ENCODE peak calls at places on chromosomes 6 and 20, in four cellular contexts. R is fibroblast of lung, U is OCI-LY7, K is neural progenitor cell. L is an unnamed sample.

GRCh38 chr6:41696788-41697187 is 38.6 kb downstream of the TFEB start:
- DNase-seq in U (no peak), K (no peak), R (no peak), L (no peak)

GRCh38 chr20:15475483-15475882 is 1097.8 kb downstream of the KIF16B start:
- DNase-seq in U (no peak), K (no peak), R (no peak), L (no peak)

GRCh38 chr6:96659084-96659845 is 96.3 kb downstream of the FHL5 start:
- DNase-seq in R (no peak), K (no peak), U (no peak), L (no peak)

GRCh38 chr6:7073810-7074525 is 33.8 kb upstream of the RREB1 start:
- DNase-seq in K (no peak), R (no peak), U (no peak), L (peak)

GRCh38 chr6:143612186-143612585 is 65.6 kb upstream of the PHACTR2 start:
- DNase-seq in R (no peak), K (no peak), U (no peak), L (peak)

GRCh38 chr6:154550778-154551177 is 40.3 kb upstream of the CNKSR3 start:
- DNase-seq in R (no peak), U (no peak), K (no peak), L (no peak)

GRCh38 chr20:23144856-23145255 is 58.7 kb upstream of the CD93 start:
- DNase-seq in U (no peak), K (no peak), R (no peak), L (no peak)

GRCh38 chr6:74940211-74940610 is 265.6 kb downstream of the COL12A1 start:
- DNase-seq in U (no peak), R (no peak), K (no peak), L (peak)

GRCh38 chr6:44265003-44265842 is at the start of gene NFKBIE:
- DNase-seq in U (peak), R (peak), K (peak), L (peak)

GRCh38 chr6:50657513-50657912 is 55.8 kb upstream of the TFAP2D start:
- DNase-seq in K (no peak), U (no peak), R (no peak), L (no peak)

GRCh38 chr6:74651948-74652347 is 553.9 kb downstream of the COL12A1 start:
- DNase-seq in R (peak), K (no peak), U (no peak), L (no peak)

GRCh38 chr6:90860822-90861601 is 274.1 kb upstream of the MAP3K7 start:
- DNase-seq in U (peak), R (peak), K (no peak), L (peak)

GRCh38 chr6:90859612-90860011 is 272.7 kb upstream of the MAP3K7 start:
- DNase-seq in K (peak), R (peak), U (peak), L (peak)

DNA sequence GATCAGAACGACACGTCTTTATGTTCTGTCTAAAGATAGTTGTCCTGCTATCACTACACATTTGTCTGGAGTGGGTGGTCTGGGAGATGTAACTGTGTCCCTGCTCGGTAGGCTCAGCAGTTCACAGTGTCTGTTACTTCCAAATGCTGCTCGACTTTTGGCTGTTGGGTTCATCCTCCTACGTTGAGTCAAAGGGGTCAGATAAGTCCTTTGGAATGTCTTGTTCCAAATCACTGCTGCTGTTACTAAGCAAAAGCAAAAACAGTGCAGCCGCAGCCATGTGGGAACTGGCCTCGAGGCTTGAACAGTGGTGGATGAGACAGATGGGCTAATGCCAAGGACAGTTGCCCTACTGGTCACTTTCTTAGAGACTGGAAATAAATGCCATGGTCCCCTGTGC is 272.2 kb upstream of the MAP3K7 start:
- DNase-seq in K (peak), U (no peak), R (no peak), L (peak)
- H3K4me2 ChIP-seq in K (no peak), U (no peak), R (no peak), L (no peak)

DNA sequence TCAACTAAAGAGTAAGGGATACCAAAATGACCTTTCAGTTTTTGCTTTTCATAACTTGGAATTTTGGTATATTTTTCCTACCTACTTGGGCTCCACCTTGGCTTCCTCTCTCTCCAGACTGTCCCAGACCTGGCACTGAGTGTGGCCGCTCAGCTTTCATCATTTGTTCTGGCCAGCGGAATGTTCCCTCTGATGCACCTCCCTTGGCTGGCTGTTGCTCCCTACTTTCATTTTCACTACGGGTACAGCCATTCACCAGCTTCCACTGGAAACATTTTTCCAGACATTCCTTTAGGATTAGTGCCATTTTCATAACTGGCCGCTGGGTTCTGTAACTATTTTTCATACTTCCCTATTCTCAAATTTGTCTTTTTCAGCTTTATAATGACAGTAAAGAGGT is 487.4 kb downstream of the TENT5A start:
- DNase-seq in R (peak), K (no peak), U (no peak), L (peak)
- H3K4me2 ChIP-seq in R (peak), K (no peak), U (no peak), L (no peak)

GRCh38 chr6:20953019-20953418 is 418.8 kb downstream of the CDKAL1 start:
- DNase-seq in R (no peak), U (no peak), K (peak), L (no peak)
- H3K4me2 ChIP-seq in R (no peak), U (no peak), K (no peak), L (no peak)

DNA sequence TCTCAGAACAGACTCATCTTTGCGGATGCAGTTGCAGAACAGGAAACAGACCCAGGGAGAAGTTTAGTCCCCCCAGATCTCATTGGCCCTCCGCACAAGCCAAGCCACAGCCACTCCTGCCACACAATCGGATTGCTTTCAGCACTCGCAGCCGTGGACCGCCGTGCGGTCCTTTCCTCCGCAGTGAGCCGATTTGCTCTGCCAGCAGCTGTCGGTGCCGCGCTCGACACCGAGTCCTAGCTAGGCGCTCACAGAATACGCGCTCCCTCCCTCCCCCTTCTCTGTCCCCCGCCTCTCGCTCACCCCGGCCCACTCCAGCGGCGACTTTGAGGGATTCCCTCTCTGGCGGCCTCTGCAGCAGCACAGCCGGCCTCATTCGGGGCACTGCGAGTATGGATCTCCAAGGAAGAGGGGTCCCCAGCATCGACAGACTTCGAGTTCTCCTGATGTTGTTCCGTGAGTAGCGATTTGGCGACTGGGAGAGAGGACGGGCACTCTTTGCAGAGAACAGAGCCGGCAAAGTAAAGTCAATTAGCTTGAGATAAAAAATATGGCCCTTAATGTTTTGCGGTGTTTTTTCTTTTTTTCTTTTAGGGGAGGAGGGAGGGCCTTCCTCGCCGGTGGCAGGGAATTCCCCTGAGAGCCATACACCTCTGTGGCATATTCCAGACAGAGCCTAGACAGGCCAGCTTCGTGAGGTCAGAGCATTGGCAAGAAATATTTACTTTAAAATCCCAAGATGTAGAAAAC is at the start of gene LAMP5:
- DNase-seq in K (peak), R (peak), U (no peak), L (no peak)
- H3K4me2 ChIP-seq in K (peak), R (peak), U (no peak), L (peak)

GRCh38 chr6:89073840-89074239 is 6.7 kb upstream of the PNRC1 start:
- DNase-seq in R (no peak), U (no peak), K (no peak), L (no peak)

GRCh38 chr6:89068695-89069094 is 11.9 kb upstream of the PNRC1 start:
- DNase-seq in U (no peak), R (no peak), K (no peak), L (no peak)

GRCh38 chr6:89069536-89070163 is 10.9 kb upstream of the PNRC1 start:
- DNase-seq in U (no peak), K (no peak), R (no peak), L (no peak)

GRCh38 chr6:89073014-89073620 is 7.4 kb upstream of the PNRC1 start:
- DNase-seq in U (peak), R (peak), K (peak), L (no peak)

DNA sequence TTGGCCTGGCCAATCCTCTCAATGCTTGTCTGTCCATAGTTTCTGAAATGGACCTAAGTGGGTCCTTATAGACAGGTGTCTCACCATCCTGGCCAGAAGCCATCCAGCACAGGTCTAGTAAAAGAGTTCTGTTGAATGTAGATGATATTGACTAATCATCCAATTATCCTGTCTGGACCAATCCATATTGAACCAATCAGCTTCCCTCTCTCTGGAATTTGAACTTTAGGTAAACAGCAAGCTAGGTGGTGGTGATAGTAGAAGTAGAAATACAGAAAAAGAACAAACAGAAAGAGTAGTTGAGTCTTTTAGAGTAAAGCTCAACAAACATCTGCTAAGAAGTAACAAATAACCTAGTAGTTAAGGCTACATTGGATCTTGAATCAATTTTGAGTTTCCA is 9.5 kb upstream of the PNRC1 start:
- DNase-seq in U (no peak), K (no peak), R (no peak), L (no peak)
- H3K4me2 ChIP-seq in U (no peak), K (no peak), R (no peak), L (no peak)

DNA sequence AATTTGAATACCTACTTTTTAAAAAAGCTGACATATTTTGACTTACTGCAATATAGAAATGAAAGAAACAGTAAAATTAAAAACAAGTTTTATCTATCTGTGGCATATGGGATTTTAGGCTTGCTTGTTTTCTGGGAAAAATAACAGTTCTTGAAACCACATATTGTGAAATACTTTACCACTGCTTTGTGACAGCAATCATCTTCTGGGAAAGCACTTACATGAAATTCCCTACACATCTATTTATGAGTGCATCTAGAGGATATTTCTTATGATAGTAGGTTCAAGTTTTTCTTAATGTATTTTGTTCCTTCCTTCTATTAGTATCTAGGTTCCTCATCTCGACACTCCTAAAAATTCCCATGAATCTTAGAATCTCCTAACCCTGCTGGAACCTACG is 75.2 kb downstream of the STXBP5 start:
- DNase-seq in R (peak), U (no peak), K (no peak), L (no peak)
- H3K4me2 ChIP-seq in R (no peak), U (no peak), K (no peak), L (no peak)

GRCh38 chr20:37396520-37397075 is 50.7 kb downstream of the SRC start:
- DNase-seq in K (peak), U (no peak), R (no peak), L (no peak)

GRCh38 chr20:37397954-37398749 is 52.2 kb downstream of the SRC start:
- DNase-seq in R (no peak), U (no peak), K (no peak), L (no peak)

GRCh38 chr20:37401282-37401929 is 55.5 kb downstream of the SRC start:
- DNase-seq in U (no peak), R (no peak), K (no peak), L (no peak)

GRCh38 chr20:37397076-37397953 is 51.4 kb downstream of the SRC start:
- DNase-seq in R (no peak), K (peak), U (no peak), L (no peak)

GRCh38 chr20:37398750-37399621 is 53.0 kb downstream of the SRC start:
- DNase-seq in U (no peak), K (no peak), R (no peak), L (no peak)
- H3K4me2 ChIP-seq in U (no peak), K (no peak), R (no peak), L (no peak)

DNA sequence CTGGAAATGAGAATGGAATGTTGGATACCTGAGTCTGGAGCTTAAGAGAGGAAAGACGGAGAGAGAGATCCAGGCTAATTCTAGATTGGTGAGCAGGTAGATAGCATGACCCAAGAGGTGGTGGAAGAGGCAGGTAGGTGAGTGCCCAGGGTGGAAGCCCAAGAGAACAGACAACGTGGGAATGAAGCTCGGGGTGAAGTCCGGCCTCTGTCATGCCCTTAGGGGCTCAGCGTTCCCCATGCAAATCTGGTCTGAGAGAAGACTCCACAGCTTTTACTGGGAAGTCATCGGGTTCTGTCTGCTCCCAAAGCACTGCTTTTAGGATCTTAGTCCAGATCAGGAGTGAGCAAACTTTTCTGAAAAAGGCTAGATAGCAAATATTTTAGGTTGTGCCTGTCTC is 3.6 kb downstream of the NELFCD start:
- DNase-seq in U (no peak), R (no peak), K (no peak), L (no peak)
- H3K4me2 ChIP-seq in U (peak), R (no peak), K (no peak), L (no peak)

DNA sequence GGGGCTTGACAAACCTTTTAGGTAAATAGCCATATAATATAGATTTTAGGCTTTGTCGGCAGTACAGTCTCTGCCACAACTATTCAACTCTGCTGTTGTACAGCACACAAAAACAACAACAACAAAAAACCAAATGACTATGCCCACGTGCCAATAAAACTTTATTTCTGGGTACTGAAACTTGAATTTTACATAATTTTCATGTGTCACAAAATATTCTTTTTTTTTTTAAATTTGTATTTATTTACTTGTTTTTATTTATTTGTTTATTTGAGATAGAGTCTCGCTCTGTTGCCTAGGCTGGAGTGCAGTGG is 34.8 kb upstream of the B4GALT5 start:
- DNase-seq in R (no peak), K (no peak), U (no peak), L (no peak)
- H3K4me2 ChIP-seq in R (no peak), K (no peak), U (no peak), L (no peak)